ENCODE peak calls at places on chromosomes 3 and 15, in four cellular contexts. I, O, V and Y are unnamed samples. For H3K4me1, the result is how much of the 10 kb centered on the place peaks cover.

GRCh38 chr15:85099195-85099803 is 117.6 kb downstream of the PDE8A start:
- DNase-seq in I (no peak), O (no peak), V (no peak), Y (no peak)

GRCh38 chr3:46383211-46383945 is 12.6 kb downstream of the CCR5 start:
- DNase-seq in I (no peak), O (peak), V (no peak), Y (peak)

GRCh38 chr3:107938128-107938527 is 152.7 kb downstream of the CD47 start:
- DNase-seq in I (no peak), O (no peak), V (peak), Y (no peak)

GRCh38 chr15:40257656-40258450 is 19.0 kb downstream of the PAK6 start:
- DNase-seq in I (no peak), O (no peak), V (no peak), Y (no peak)

GRCh38 chr3:100419406-100419805 is 18.1 kb downstream of the LNP1 start:
- DNase-seq in I (no peak), O (no peak), V (no peak), Y (no peak)

GRCh38 chr3:12347301-12347700 is 58.4 kb downstream of the PPARG start:
- DNase-seq in I (no peak), O (no peak), V (no peak), Y (no peak)

GRCh38 chr15:35306361-35306981 is 221.4 kb upstream of the NANOGP8 start:
- DNase-seq in I (no peak), O (no peak), V (peak), Y (no peak)

GRCh38 chr15:50077655-50078054 is 41.4 kb downstream of the ATP8B4 start:
- DNase-seq in I (no peak), O (no peak), V (no peak), Y (no peak)

GRCh38 chr15:60370105-60370803 is 27.5 kb downstream of the ANXA2 start:
- DNase-seq in I (peak), O (no peak), V (no peak), Y (no peak)

GRCh38 chr3:73694988-73695757 is 70.4 kb upstream of the PDZRN3 start:
- DNase-seq in I (no peak), O (no peak), V (no peak), Y (no peak)

GRCh38 chr3:13662238-13662847 is 113.4 kb downstream of the FBLN2 start:
- DNase-seq in I (no peak), O (no peak), V (no peak), Y (no peak)

GRCh38 chr3:45929042-45929679 is 14.1 kb upstream of the CXCR6 start:
- DNase-seq in I (no peak), O (peak), V (peak), Y (no peak)

GRCh38 chr3:52253314-52254260 is 8.0 kb downstream of the PPM1M start:
- DNase-seq in I (no peak), O (peak), V (no peak), Y (peak)

GRCh38 chr3:136728434-136728833 is 23.7 kb downstream of the STAG1 start:
- DNase-seq in I (no peak), O (no peak), V (no peak), Y (no peak)

GRCh38 chr3:105352976-105353375 is 13.7 kb upstream of the ALCAM start:
- DNase-seq in I (no peak), O (no peak), V (no peak), Y (no peak)

GRCh38 chr3:29759021-29759359 is 478.1 kb downstream of the RBMS3 start:
- DNase-seq in I (peak), O (no peak), V (no peak), Y (no peak)

GRCh38 chr3:9231006-9231405 is 18.4 kb downstream of the SRGAP3 start:
- DNase-seq in I (no peak), O (no peak), V (no peak), Y (no peak)

GRCh38 chr3:186365202-186365974 is 3.4 kb upstream of the DGKG start:
- DNase-seq in I (peak), O (no peak), V (no peak), Y (no peak)

GRCh38 chr3:141393151-141394076 is 25.1 kb downstream of the ZBTB38 start:
- DNase-seq in I (no peak), O (no peak), V (no peak), Y (no peak)

GRCh38 chr15:52171386-52171785 is 19.8 kb downstream of the GNB5 start:
- DNase-seq in I (no peak), O (no peak), V (no peak), Y (no peak)

GRCh38 chr3:29281265-29282228 is 676 bp downstream of the RBMS3 start:
- DNase-seq in I (peak), O (peak), V (no peak), Y (no peak)

GRCh38 chr3:124059580-124059979 is 67.7 kb upstream of the ROPN1 start:
- DNase-seq in I (no peak), O (no peak), V (no peak), Y (no peak)
- H3K4me1 ChIP-seq in I (half or more), O (under half), V (under half), Y (under half)

GRCh38 chr3:187952849-187953248 is 201.1 kb upstream of the LPP start:
- DNase-seq in I (no peak), O (no peak), V (no peak), Y (no peak)
- H3K4me1 ChIP-seq in I (under half), O (under half), V (under half), Y (under half)

GRCh38 chr3:158107508-158108095 is 1.4 kb upstream of the SHOX2 start:
- DNase-seq in I (no peak), O (no peak), V (no peak), Y (no peak)
- H3K4me1 ChIP-seq in I (under half), O (under half), V (under half), Y (half or more)

DNA sequence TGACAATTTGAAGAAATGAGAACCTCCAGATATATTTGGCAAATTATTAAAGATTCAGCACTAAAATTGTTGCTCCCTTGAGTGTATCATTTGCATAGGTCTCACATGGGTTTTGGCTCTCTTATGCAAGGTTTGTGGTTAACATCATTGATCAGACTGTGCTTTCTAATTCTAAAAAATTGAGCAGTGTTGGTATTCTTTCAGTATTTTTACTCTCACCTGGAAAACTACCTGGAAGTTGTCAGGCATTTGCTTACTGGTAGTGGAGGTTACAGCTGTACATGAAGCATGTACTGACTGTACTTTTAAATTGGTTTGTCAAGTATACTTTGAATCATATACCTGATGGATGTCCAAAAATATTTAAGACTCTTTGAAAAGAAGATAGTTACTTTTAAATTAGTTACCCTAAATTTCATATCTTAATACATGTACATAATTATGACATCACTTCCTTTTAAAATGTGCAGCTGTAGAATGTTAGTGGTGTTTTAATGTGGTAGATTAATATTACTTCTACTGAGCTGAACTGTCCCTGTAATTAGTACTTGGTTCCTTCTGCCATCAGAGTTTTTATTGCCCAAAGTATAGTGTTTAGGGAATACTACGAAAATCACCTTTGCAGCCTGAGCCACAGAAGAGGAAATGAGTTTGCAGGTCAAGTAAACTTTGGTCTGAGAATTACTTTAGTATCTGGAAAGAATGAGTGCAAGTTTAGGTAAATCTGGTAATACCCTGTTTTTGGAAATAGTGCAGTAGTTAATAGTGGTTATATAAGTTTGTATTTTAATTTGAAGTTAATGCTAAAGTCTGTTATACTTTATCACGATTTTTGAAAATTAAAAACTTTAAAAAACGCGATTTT is 2.8 kb downstream of the CHD2 start:
- DNase-seq in I (no peak), O (peak), V (no peak), Y (no peak)
- H3K4me1 ChIP-seq in I (under half), O (under half), V (under half), Y (half or more)